ENCODE peak calls at places on chromosomes 6 and 20, in six cellular contexts. A is C1 segment of cervical spinal cord, R is HT-29, N is iPS-NIHi11, D is hypothalamus, V is A549. W is an unnamed sample.

GRCh38 chr6:24329451-24329850 is 28.4 kb downstream of the DCDC2 start:
- DNase-seq in A (no peak), R (no peak), N (no peak), D (no peak), V (no peak), W (no peak)

GRCh38 chr6:79812195-79812594 is 135.2 kb downstream of the ELOVL4 start:
- DNase-seq in A (no peak), R (no peak), N (no peak), D (no peak), V (no peak), W (no peak)

GRCh38 chr6:56226946-56227879 is 20.2 kb downstream of the COL21A1 start:
- DNase-seq in A (no peak), R (no peak), N (no peak), D (no peak), V (no peak), W (no peak)

GRCh38 chr6:110053395-110054240 is 75.5 kb downstream of the GPR6 start:
- DNase-seq in A (peak), R (peak), N (peak), D (no peak), V (peak), W (no peak)

GRCh38 chr20:53265304-53265875 is 293.2 kb downstream of the TSHZ2 start:
- DNase-seq in A (no peak), R (no peak), N (no peak), D (no peak), V (no peak), W (no peak)

GRCh38 chr6:33721529-33721928 is 10.0 kb upstream of the UQCC2 start:
- DNase-seq in A (no peak), R (no peak), N (no peak), D (no peak), V (no peak), W (no peak)

GRCh38 chr6:86203044-86203443 is 560.4 kb upstream of the SYNCRIP start:
- DNase-seq in A (no peak), R (no peak), N (no peak), D (no peak), V (no peak), W (no peak)

GRCh38 chr20:32326507-32326851 is 31.7 kb upstream of the ASXL1 start:
- DNase-seq in A (no peak), R (peak), N (no peak), D (no peak), V (no peak), W (no peak)

GRCh38 chr6:169157474-169158181 is 96.0 kb downstream of the THBS2 start:
- DNase-seq in A (no peak), R (no peak), N (no peak), D (no peak), V (no peak), W (no peak)

GRCh38 chr6:154868143-154868594 is 126.9 kb upstream of the TIAM2 start:
- DNase-seq in A (no peak), R (peak), N (peak), D (no peak), V (peak), W (no peak)

GRCh38 chr6:143694560-143694959 is 16.8 kb downstream of the PHACTR2 start:
- DNase-seq in A (no peak), R (no peak), N (no peak), D (no peak), V (no peak), W (no peak)

GRCh38 chr6:137776786-137777185 is 90.3 kb upstream of the TNFAIP3 start:
- DNase-seq in A (no peak), R (no peak), N (no peak), D (no peak), V (no peak), W (no peak)

GRCh38 chr6:83792846-83793245 is 60.3 kb upstream of the RIPPLY2 start:
- DNase-seq in A (no peak), R (no peak), N (no peak), D (no peak), V (no peak), W (no peak)

GRCh38 chr6:90194371-90194841 is 102.2 kb downstream of the BACH2 start:
- DNase-seq in A (no peak), R (no peak), N (no peak), D (no peak), V (no peak), W (no peak)

GRCh38 chr6:134379086-134379485 is 61.2 kb upstream of the SGK1 start:
- DNase-seq in A (no peak), R (peak), N (peak), D (no peak), V (no peak), W (no peak)

GRCh38 chr6:134689676-134690447 is 260.0 kb downstream of the ALDH8A1 start:
- DNase-seq in A (no peak), R (no peak), N (no peak), D (peak), V (no peak), W (no peak)

GRCh38 chr6:22042713-22043112 is 254.1 kb downstream of the PRL start:
- DNase-seq in A (no peak), R (no peak), N (no peak), D (no peak), V (no peak), W (no peak)

GRCh38 chr6:80454661-80455365 is 348.3 kb downstream of the BCKDHB start:
- DNase-seq in A (no peak), R (no peak), N (no peak), D (no peak), V (no peak), W (no peak)

GRCh38 chr6:41163419-41163717 is 452 bp upstream of the TREM2 start:
- DNase-seq in A (no peak), R (no peak), N (no peak), D (no peak), V (no peak), W (no peak)

GRCh38 chr6:15244605-15245360 is 1.1 kb upstream of the JARID2 start:
- DNase-seq in A (no peak), R (peak), N (peak), D (peak), V (peak), W (peak)

GRCh38 chr20:45052698-45053440 is 48.1 kb downstream of the KCNS1 start:
- DNase-seq in A (peak), R (no peak), N (no peak), D (no peak), V (no peak), W (no peak)

GRCh38 chr6:163950159-163950558 is 535.6 kb downstream of the QKI start:
- DNase-seq in A (no peak), R (no peak), N (no peak), D (no peak), V (no peak), W (no peak)

GRCh38 chr20:35568645-35569044 is 26.8 kb downstream of the ERGIC3 start:
- DNase-seq in A (no peak), R (peak), N (peak), D (no peak), V (peak), W (no peak)

GRCh38 chr6:88008821-88009220 is 38.8 kb upstream of the SPACA1 start:
- DNase-seq in A (no peak), R (peak), N (no peak), D (no peak), V (no peak), W (no peak)

GRCh38 chr20:62987114-62987513 is 19.6 kb downstream of the BHLHE23 start:
- DNase-seq in A (no peak), R (no peak), N (no peak), D (no peak), V (no peak), W (no peak)

GRCh38 chr6:99110004-99110403 is 162.3 kb upstream of the FBXL4 start:
- DNase-seq in A (no peak), R (no peak), N (no peak), D (no peak), V (no peak), W (no peak)

GRCh38 chr6:109093732-109094131 is 914 bp downstream of the SESN1 start:
- DNase-seq in A (no peak), R (peak), N (no peak), D (no peak), V (no peak), W (no peak)

GRCh38 chr6:38846844-38847243 is 131.7 kb downstream of the DNAH8 start:
- DNase-seq in A (no peak), R (peak), N (no peak), D (no peak), V (no peak), W (no peak)

GRCh38 chr6:73579389-73579788 is 58.6 kb upstream of the EEF1A1 start:
- DNase-seq in A (peak), R (no peak), N (no peak), D (no peak), V (no peak), W (no peak)

GRCh38 chr6:135291288-135292116 is 110.4 kb downstream of the MYB start:
- DNase-seq in A (no peak), R (no peak), N (no peak), D (no peak), V (no peak), W (no peak)

GRCh38 chr6:29368765-29369164 is at the start of gene OR5V1:
- DNase-seq in A (no peak), R (no peak), N (no peak), D (no peak), V (no peak), W (no peak)

GRCh38 chr6:121465101-121465500 is 29.7 kb downstream of the GJA1 start:
- DNase-seq in A (no peak), R (no peak), N (no peak), D (no peak), V (no peak), W (no peak)

GRCh38 chr6:25942561-25943147 is 12.2 kb upstream of the SLC17A2 start:
- DNase-seq in A (no peak), R (peak), N (no peak), D (no peak), V (peak), W (no peak)

GRCh38 chr6:159760602-159761057 is 1.2 kb upstream of the ACAT2 start:
- DNase-seq in A (no peak), R (no peak), N (peak), D (no peak), V (no peak), W (no peak)